ENCODE peak calls at places on chromosomes 6 and 20, in ten cellular contexts. H, Y, P, U, W, B, S, Z, M and O are unnamed samples.

GRCh38 chr6:17202526-17202925 is 78.6 kb upstream of the RBM24 start:
- DNase-seq in H (no peak), U (no peak), W (no peak), Y (no peak), P (no peak), S (no peak), B (no peak), Z (no peak), M (no peak), O (no peak)

GRCh38 chr20:6012166-6012565 is 41.7 kb downstream of the LRRN4 start:
- DNase-seq in S (no peak), H (no peak), M (no peak), U (no peak), W (no peak), P (no peak), B (no peak), Z (no peak), Y (no peak), O (no peak)

GRCh38 chr20:46552460-46553420 is 2.3 kb upstream of the OCSTAMP start:
- DNase-seq in Z (no peak), S (no peak), B (no peak), H (no peak), W (no peak), Y (no peak), U (no peak), P (no peak), M (no peak), O (no peak)

GRCh38 chr6:63236398-63236817 is 25.1 kb downstream of the FKBP1C start:
- DNase-seq in B (no peak), P (no peak), Z (no peak), M (no peak), S (no peak), Y (no peak), U (no peak), H (no peak), W (no peak), O (no peak)

GRCh38 chr6:56329296-56330050 is 82.1 kb upstream of the COL21A1 start:
- DNase-seq in Z (no peak), P (peak), S (no peak), B (no peak), Y (no peak), W (no peak), U (peak), H (no peak), M (peak), O (no peak)

GRCh38 chr20:13279171-13279570 is 58.1 kb downstream of the ISM1 start:
- DNase-seq in Z (no peak), H (no peak), B (no peak), Y (no peak), U (peak), S (no peak), P (no peak), M (no peak), W (no peak), O (no peak)

GRCh38 chr20:41776450-41776849 is 158.3 kb upstream of the CHD6 start:
- DNase-seq in Y (no peak), S (no peak), Z (no peak), P (no peak), M (no peak), H (no peak), W (no peak), U (no peak), B (no peak), O (no peak)

GRCh38 chr6:31541059-31541657 is 645 bp downstream of the DDX39B start:
- DNase-seq in W (no peak), U (peak), S (peak), H (no peak), P (peak), B (no peak), M (peak), Y (peak), Z (no peak), O (peak)

GRCh38 chr6:114049367-114049966 is 78.5 kb upstream of the HDAC2 start:
- DNase-seq in U (no peak), M (no peak), P (peak), Z (no peak), H (no peak), B (no peak), W (no peak), Y (no peak), S (peak), O (no peak)

GRCh38 chr20:18679020-18679419 is 91.2 kb downstream of the DTD1 start:
- DNase-seq in U (peak), B (no peak), W (no peak), P (peak), S (no peak), Z (no peak), H (no peak), Y (no peak), M (peak), O (no peak)

GRCh38 chr6:75893058-75893775 is 144.2 kb downstream of the MYO6 start:
- DNase-seq in W (no peak), U (peak), H (no peak), Z (no peak), Y (no peak), B (no peak), M (peak), P (peak), S (peak), O (no peak)

GRCh38 chr20:24972341-24972740 is 20.2 kb downstream of the APMAP start:
- DNase-seq in P (no peak), Z (no peak), U (no peak), Y (no peak), M (no peak), W (no peak), S (no peak), H (peak), B (peak), O (no peak)

GRCh38 chr6:43916091-43916923 is 146.3 kb downstream of the VEGFA start:
- DNase-seq in B (no peak), M (peak), Z (no peak), H (peak), P (peak), S (no peak), U (peak), Y (peak), W (no peak), O (peak)

GRCh38 chr20:9867196-9867980 is 28.5 kb upstream of the PAK5 start:
- DNase-seq in U (no peak), Y (no peak), Z (no peak), S (no peak), P (no peak), B (no peak), H (no peak), W (no peak), M (no peak), O (no peak)

GRCh38 chr20:31956556-31957220 is 4.8 kb upstream of the PDRG1 start:
- DNase-seq in W (no peak), P (no peak), Y (no peak), H (no peak), M (no peak), U (no peak), S (no peak), Z (no peak), B (no peak), O (no peak)

GRCh38 chr6:142867355-142867801 is 77.6 kb downstream of the HIVEP2 start:
- DNase-seq in P (no peak), M (peak), Z (no peak), Y (no peak), S (no peak), U (peak), B (no peak), W (no peak), H (no peak), O (no peak)

GRCh38 chr6:5162401-5162800 is 77.3 kb downstream of the PPP1R3G start:
- DNase-seq in H (no peak), B (no peak), Y (no peak), U (no peak), M (no peak), S (no peak), P (no peak), W (no peak), Z (no peak), O (no peak)

GRCh38 chr6:84582997-84583396 is 181.4 kb downstream of the TBX18 start:
- DNase-seq in Y (no peak), B (no peak), U (peak), M (no peak), S (no peak), W (no peak), Z (no peak), H (no peak), P (peak), O (no peak)

GRCh38 chr6:5334341-5334740 is 73.0 kb downstream of the FARS2 start:
- DNase-seq in Y (no peak), M (no peak), Z (no peak), U (peak), P (peak), B (no peak), S (no peak), H (no peak), W (no peak), O (no peak)

GRCh38 chr6:33828452-33828763 is 24.6 kb upstream of the MLN start:
- DNase-seq in W (no peak), H (no peak), S (no peak), B (no peak), Z (no peak), Y (no peak), U (no peak), P (no peak), M (no peak), O (no peak)

GRCh38 chr6:25279748-25280616 is 808 bp downstream of the CARMIL1 start:
- DNase-seq in B (peak), Y (peak), W (no peak), M (no peak), S (no peak), U (no peak), Z (no peak), H (peak), P (no peak), O (no peak)

GRCh38 chr20:1283522-1284210 is 17.6 kb downstream of the SNPH start:
- DNase-seq in U (no peak), S (no peak), Z (no peak), H (no peak), Y (no peak), W (no peak), B (peak), P (no peak), M (no peak), O (no peak)

GRCh38 chr20:20710847-20711315 is 1.6 kb downstream of the RALGAPA2 start:
- DNase-seq in M (no peak), H (peak), P (no peak), W (no peak), B (no peak), Y (peak), U (no peak), S (peak), Z (no peak), O (no peak)

GRCh38 chr20:46935394-46936017 is 40.9 kb downstream of the EYA2 start:
- DNase-seq in W (no peak), U (no peak), B (no peak), Z (no peak), S (no peak), M (no peak), Y (no peak), P (no peak), H (no peak), O (no peak)

GRCh38 chr20:10332656-10333421 is 101.2 kb downstream of the MKKS start:
- DNase-seq in S (no peak), W (no peak), B (no peak), U (peak), Y (no peak), Z (no peak), M (peak), P (peak), H (no peak), O (no peak)

GRCh38 chr6:25038992-25039391 is 103.2 kb upstream of the RIPOR2 start:
- DNase-seq in Y (no peak), W (no peak), H (no peak), S (no peak), Z (no peak), B (no peak), U (no peak), M (no peak), P (no peak), O (no peak)

GRCh38 chr20:6104493-6105188 is 18.2 kb downstream of the FERMT1 start:
- DNase-seq in B (no peak), P (peak), S (no peak), Z (no peak), U (peak), H (no peak), Y (no peak), W (no peak), M (peak), O (no peak)

GRCh38 chr20:44224651-44225050 is 14.1 kb upstream of the OSER1 start:
- DNase-seq in S (no peak), P (no peak), B (peak), H (no peak), Y (no peak), U (no peak), Z (no peak), W (no peak), M (no peak), O (no peak)

GRCh38 chr20:63272105-63273078 is at the start of gene ARFGAP1:
- DNase-seq in H (peak), P (peak), Y (peak), U (peak), B (peak), S (peak), Z (peak), W (peak), M (peak), O (peak)

GRCh38 chr20:22522701-22523100 is 61.7 kb downstream of the FOXA2 start:
- DNase-seq in M (no peak), Z (no peak), B (no peak), U (no peak), W (no peak), Y (no peak), S (no peak), P (no peak), H (no peak), O (no peak)

GRCh38 chr20:37406010-37406998 is 60.4 kb downstream of the SRC start:
- DNase-seq in P (peak), Y (peak), H (no peak), Z (no peak), M (peak), W (no peak), B (no peak), U (no peak), S (peak), O (peak)

GRCh38 chr6:152697634-152698033 is at the start of gene MYCT1:
- DNase-seq in W (no peak), P (peak), U (no peak), Z (no peak), B (no peak), M (peak), S (no peak), H (no peak), Y (no peak), O (no peak)

GRCh38 chr20:44717986-44718385 is 2.8 kb downstream of the CCN5 start:
- DNase-seq in U (no peak), M (no peak), W (no peak), S (no peak), Z (no peak), P (no peak), H (no peak), Y (no peak), B (peak), O (peak)

GRCh38 chr20:44211177-44212039 is 837 bp upstream of the OSER1 start:
- DNase-seq in P (no peak), Z (peak), S (no peak), U (peak), H (no peak), B (peak), Y (peak), M (peak), W (peak), O (no peak)

GRCh38 chr6:170289108-170289931 is 1.6 kb downstream of the DLL1 start:
- DNase-seq in B (peak), U (no peak), M (no peak), P (no peak), W (no peak), S (no peak), Z (peak), H (no peak), Y (no peak), O (no peak)

GRCh38 chr6:30150151-30150550 is 10.9 kb downstream of the TRIM10 start:
- DNase-seq in H (no peak), B (no peak), M (no peak), Y (no peak), S (no peak), Z (no peak), W (no peak), U (no peak), P (no peak), O (no peak)

GRCh38 chr6:105184921-105185320 is 5.1 kb upstream of the POPDC3 start:
- DNase-seq in H (no peak), Y (no peak), S (no peak), Z (no peak), B (no peak), P (peak), W (no peak), U (peak), M (peak), O (peak)

GRCh38 chr6:92879526-92879925 is 539.8 kb downstream of the EPHA7 start:
- DNase-seq in H (no peak), M (no peak), Z (no peak), Y (no peak), S (no peak), U (no peak), B (no peak), W (no peak), P (no peak), O (no peak)

GRCh38 chr20:24100370-24101011 is 111.9 kb upstream of the GGTLC1 start:
- DNase-seq in B (no peak), Z (no peak), Y (peak), M (peak), U (peak), S (peak), W (no peak), P (peak), H (peak), O (peak)

GRCh38 chr6:33692760-33693158 is 18.7 kb downstream of the UQCC2 start:
- DNase-seq in U (peak), B (no peak), W (no peak), H (no peak), M (peak), S (peak), Y (no peak), Z (peak), P (peak), O (no peak)

DNA sequence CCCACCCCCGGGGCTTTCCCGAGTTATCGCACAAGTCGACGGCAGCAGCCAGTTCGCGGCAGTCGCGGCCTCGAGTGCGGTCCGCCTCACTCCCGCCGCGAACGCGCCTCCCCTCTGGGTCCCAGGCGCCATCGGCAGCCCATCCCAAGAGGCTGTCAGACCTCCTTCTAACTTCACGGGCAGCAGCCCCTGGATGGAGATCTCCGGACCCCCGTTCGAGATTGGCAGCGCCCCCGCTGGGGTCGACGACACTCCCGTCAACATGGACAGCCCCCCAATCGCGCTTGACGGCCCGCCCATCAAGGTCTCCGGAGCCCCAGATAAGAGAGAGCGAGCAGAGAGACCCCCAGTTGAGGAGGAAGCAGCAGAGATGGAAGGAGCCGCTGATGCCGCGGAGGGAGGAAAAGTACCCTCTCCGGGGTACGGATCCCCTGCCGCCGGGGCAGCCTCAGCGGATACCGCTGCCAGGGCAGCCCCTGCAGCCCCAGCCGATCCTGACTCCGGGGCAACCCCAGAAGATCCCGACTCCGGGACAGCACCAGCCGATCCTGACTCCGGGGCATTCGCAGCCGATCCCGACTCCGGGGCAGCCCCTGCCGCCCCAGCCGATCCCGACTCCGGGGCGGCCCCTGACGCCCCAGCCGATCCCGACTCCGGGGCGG is 1.6 kb downstream of the GNAS start:
- DNase-seq in W (no peak), U (no peak), B (no peak), M (no peak), Y (no peak), H (no peak), S (no peak), P (no peak), Z (no peak), O (no peak)
- H3K4me3 ChIP-seq in W (no peak), U (no peak), B (peak), M (peak), Y (no peak), H (peak), S (no peak), P (no peak), Z (peak), O (no peak)

GRCh38 chr6:52537001-52537753 is 39.7 kb downstream of the TRAM2 start:
- DNase-seq in M (no peak), H (no peak), Y (no peak), W (no peak), B (no peak), U (peak), Z (no peak), P (peak), S (peak), O (no peak)
- H3K4me3 ChIP-seq in M (no peak), H (no peak), Y (no peak), W (no peak), B (no peak), U (no peak), Z (no peak), P (no peak), S (no peak), O (no peak)

GRCh38 chr6:158041370-158041769 is 59.7 kb downstream of the SYNJ2 start:
- DNase-seq in W (no peak), M (no peak), U (no peak), P (no peak), S (peak), B (no peak), Y (no peak), Z (no peak), H (no peak), O (no peak)
- H3K4me3 ChIP-seq in W (no peak), M (no peak), U (no peak), P (no peak), S (no peak), B (no peak), Y (no peak), Z (no peak), H (no peak), O (no peak)

GRCh38 chr20:5002077-5002413 is 735 bp upstream of the SLC23A2 start:
- DNase-seq in M (no peak), Z (peak), S (no peak), U (no peak), P (no peak), W (no peak), Y (no peak), H (peak), B (no peak), O (peak)
- H3K4me3 ChIP-seq in M (peak), Z (peak), S (no peak), U (peak), P (peak), W (no peak), Y (no peak), H (peak), B (peak), O (peak)